ENCODE peak calls at places on chromosome 15, in six cellular contexts. Q is heart left ventricle, A is astrocyte of the spinal cord, V is PC-3, U is activated B cell treated with CpG ODN at 0.5 μM for 24 hours, E is MCF 10A. I is an unnamed sample.

GRCh38 chr15:60006203-60006782 is 2.2 kb downstream of the FOXB1 start:
- DNase-seq in A (no peak), E (peak), V (peak), Q (no peak), U (no peak), I (no peak)

GRCh38 chr15:69302929-69303328 is 4.2 kb downstream of the PAQR5 start:
- DNase-seq in E (no peak), A (no peak), Q (no peak), U (no peak), V (no peak), I (no peak)

GRCh38 chr15:73265536-73266153 is 103.1 kb downstream of the HCN4 start:
- DNase-seq in Q (no peak), A (peak), U (peak), E (peak), V (peak), I (no peak)

GRCh38 chr15:35852818-35853624 is 307.1 kb upstream of the DPH6 start:
- DNase-seq in V (no peak), Q (no peak), A (no peak), E (no peak), U (no peak), I (no peak)

GRCh38 chr15:23013681-23014080 is 25.7 kb downstream of the TUBGCP5 start:
- DNase-seq in E (no peak), Q (no peak), A (no peak), U (no peak), V (no peak), I (no peak)

GRCh38 chr15:101200181-101200580 is 51.7 kb downstream of the CHSY1 start:
- DNase-seq in Q (no peak), U (no peak), V (no peak), E (no peak), A (no peak), I (no peak)

GRCh38 chr15:81322708-81323253 is 1.2 kb downstream of the STARD5 start:
- DNase-seq in A (no peak), E (no peak), U (no peak), Q (no peak), V (no peak), I (no peak)

GRCh38 chr15:70430029-70430428 is 332.3 kb upstream of the TLE3 start:
- DNase-seq in E (peak), V (peak), A (no peak), Q (no peak), U (no peak), I (no peak)

GRCh38 chr15:59170295-59170881 is 36.3 kb upstream of the LDHAL6B start:
- DNase-seq in E (peak), U (no peak), V (peak), A (peak), Q (no peak), I (no peak)

GRCh38 chr15:91605576-91605975 is 247.9 kb upstream of the SLCO3A1 start:
- DNase-seq in E (no peak), Q (no peak), U (no peak), A (no peak), V (no peak), I (no peak)

GRCh38 chr15:39554746-39555387 is 26.0 kb upstream of the THBS1 start:
- DNase-seq in Q (no peak), A (peak), U (no peak), E (no peak), V (no peak), I (no peak)

GRCh38 chr15:40081691-40082194 is 26.9 kb downstream of the BMF start:
- DNase-seq in V (peak), U (no peak), A (peak), E (no peak), Q (peak), I (no peak)

GRCh38 chr15:79617071-79617470 is 184.9 kb downstream of the MINAR1 start:
- DNase-seq in V (no peak), Q (no peak), U (no peak), A (no peak), E (no peak), I (no peak)

GRCh38 chr15:31336943-31337295 is 10.3 kb downstream of the KLF13 start:
- DNase-seq in U (no peak), E (no peak), V (no peak), Q (peak), A (no peak), I (no peak)

GRCh38 chr15:67840747-67841634 is 1.1 kb upstream of the RNU6-1 start:
- DNase-seq in A (peak), E (no peak), U (no peak), V (peak), Q (no peak), I (no peak)

GRCh38 chr15:57625703-57626448 is 34.2 kb downstream of the MYZAP start:
- DNase-seq in E (no peak), U (no peak), A (no peak), V (no peak), Q (no peak), I (no peak)

GRCh38 chr15:51104512-51104911 is 9.8 kb upstream of the TNFAIP8L3 start:
- DNase-seq in V (no peak), U (no peak), A (peak), Q (peak), E (no peak), I (no peak)

GRCh38 chr15:58078591-58078990 is 13.1 kb upstream of the ALDH1A2 start:
- DNase-seq in Q (no peak), A (no peak), V (no peak), U (no peak), E (no peak), I (no peak)

GRCh38 chr15:42921049-42921731 is 612 bp upstream of the TTBK2 start:
- DNase-seq in A (peak), V (no peak), Q (peak), E (no peak), U (peak), I (no peak)

GRCh38 chr15:90857883-90858443 is 10.4 kb upstream of the FURIN start:
- DNase-seq in Q (no peak), A (no peak), V (no peak), U (no peak), E (no peak), I (no peak)

GRCh38 chr15:50164458-50164857 is 17.5 kb upstream of the SLC27A2 start:
- DNase-seq in Q (no peak), U (no peak), E (no peak), V (no peak), A (no peak), I (no peak)

GRCh38 chr15:98567951-98568350 is 80.4 kb upstream of the IGF1R start:
- DNase-seq in E (peak), V (no peak), U (no peak), Q (no peak), A (no peak), I (no peak)

GRCh38 chr15:37751401-37751800 is 183.0 kb upstream of the TMCO5A start:
- DNase-seq in A (no peak), E (no peak), V (no peak), U (no peak), Q (no peak), I (no peak)

GRCh38 chr15:64894395-64895056 is 17.2 kb upstream of the ANKDD1A start:
- DNase-seq in E (no peak), V (no peak), U (peak), A (no peak), Q (no peak), I (no peak)

GRCh38 chr15:33104276-33104675 is 90.2 kb downstream of the FMN1 start:
- DNase-seq in A (peak), V (peak), E (peak), Q (no peak), U (no peak), I (no peak)

GRCh38 chr15:98442379-98442833 is 205.9 kb upstream of the IGF1R start:
- DNase-seq in V (peak), Q (peak), A (peak), U (no peak), E (peak), I (no peak)

GRCh38 chr15:25619076-25619475 is 180.3 kb upstream of the UBE3A start:
- DNase-seq in V (no peak), E (no peak), A (no peak), U (no peak), Q (no peak), I (no peak)

GRCh38 chr15:96403932-96404331 is 73.4 kb downstream of the NR2F2 start:
- DNase-seq in V (no peak), E (no peak), Q (no peak), U (no peak), A (no peak), I (no peak)

GRCh38 chr15:74376825-74377581 is 9.6 kb upstream of the CYP11A1 start:
- DNase-seq in U (no peak), E (no peak), V (no peak), A (no peak), Q (no peak), I (no peak)

GRCh38 chr15:40511472-40512133 is 40.8 kb downstream of the CHST14 start:
- DNase-seq in U (peak), E (peak), A (peak), Q (peak), V (peak), I (no peak)

GRCh38 chr15:88489321-88489720 is 21.8 kb downstream of the MRPS11 start:
- DNase-seq in E (no peak), V (no peak), Q (no peak), U (no peak), A (no peak), I (no peak)
- TF ChIP-seq CTCF in E (no peak), V (peak), Q (no peak), U (no peak), A (no peak), I (no peak)

GRCh38 chr15:44537728-44538240 is 837 bp downstream of the EIF3J start:
- DNase-seq in Q (no peak), A (peak), V (peak), U (no peak), E (peak), I (no peak)
- TF ChIP-seq CTCF in Q (no peak), A (no peak), V (no peak), U (no peak), E (no peak), I (no peak)

GRCh38 chr15:78316211-78317077 is 17.0 kb upstream of the SKIC8 start:
- DNase-seq in E (no peak), U (no peak), Q (no peak), V (no peak), A (no peak), I (no peak)

GRCh38 chr15:78315686-78316085 is 16.3 kb upstream of the SKIC8 start:
- DNase-seq in E (peak), U (no peak), V (peak), A (no peak), Q (no peak), I (no peak)

GRCh38 chr15:78320173-78320572 is 20.0 kb upstream of the CRABP1 start:
- DNase-seq in E (no peak), U (no peak), A (no peak), Q (no peak), V (no peak), I (no peak)

GRCh38 chr15:78319588-78319987 is 20.2 kb upstream of the SKIC8 start:
- DNase-seq in A (no peak), V (no peak), U (no peak), E (no peak), Q (no peak), I (no peak)

GRCh38 chr15:78317145-78317836 is 17.9 kb upstream of the SKIC8 start:
- DNase-seq in Q (peak), U (no peak), E (peak), V (peak), A (no peak), I (no peak)
- TF ChIP-seq CTCF in Q (no peak), U (no peak), E (no peak), V (peak), A (peak), I (peak)

GRCh38 chr15:44298878-44299277 is 10.4 kb downstream of the GOLM2 start:
- DNase-seq in A (no peak), U (no peak), V (peak), E (peak), Q (no peak), I (no peak)
- TF ChIP-seq CTCF in A (peak), U (no peak), V (peak), E (peak), Q (no peak), I (peak)